ENCODE peak calls at places on chromosomes 13 and 19, in ten cellular contexts. One of them, this sample, is unnamed.

GRCh38 chr19:9139609-9140158 is 513 bp upstream of the ZNF317 start:
- DNase-seq in colonic mucosa: no peak
- DNase-seq in ascending aorta: no peak
- DNase-seq in heart right ventricle: no peak
- DNase-seq in left ventricle myocardium inferior: no peak
- DNase-seq in kidney: no peak
- DNase-seq in neural progenitor cell: no peak
- DNase-seq in lung: no peak
- DNase-seq in sigmoid colon: no peak
- DNase-seq in K562: no peak
- DNase-seq in this sample: no peak

GRCh38 chr19:19406878-19407639 is 1.6 kb downstream of the GATAD2A start:
- DNase-seq in heart right ventricle: no peak
- DNase-seq in sigmoid colon: peak
- DNase-seq in left ventricle myocardium inferior: no peak
- DNase-seq in lung: peak
- DNase-seq in kidney: no peak
- DNase-seq in colonic mucosa: peak
- DNase-seq in neural progenitor cell: peak
- DNase-seq in K562: no peak
- DNase-seq in ascending aorta: no peak
- DNase-seq in this sample: no peak

GRCh38 chr13:25503856-25504255 is 132.1 kb downstream of the ATP8A2 start:
- DNase-seq in neural progenitor cell: no peak
- DNase-seq in lung: peak
- DNase-seq in sigmoid colon: no peak
- DNase-seq in kidney: no peak
- DNase-seq in left ventricle myocardium inferior: no peak
- DNase-seq in colonic mucosa: no peak
- DNase-seq in ascending aorta: no peak
- DNase-seq in heart right ventricle: no peak
- DNase-seq in K562: no peak
- DNase-seq in this sample: no peak

GRCh38 chr19:46904114-46905060 is 43.6 kb downstream of the ARHGAP35 start:
- DNase-seq in neural progenitor cell: no peak
- DNase-seq in left ventricle myocardium inferior: peak
- DNase-seq in sigmoid colon: peak
- DNase-seq in colonic mucosa: no peak
- DNase-seq in ascending aorta: no peak
- DNase-seq in K562: no peak
- DNase-seq in lung: no peak
- DNase-seq in kidney: peak
- DNase-seq in heart right ventricle: peak
- DNase-seq in this sample: peak

GRCh38 chr13:114045113-114045735 is 71.3 kb upstream of the C13orf46 start:
- DNase-seq in kidney: no peak
- DNase-seq in ascending aorta: no peak
- DNase-seq in left ventricle myocardium inferior: no peak
- DNase-seq in K562: no peak
- DNase-seq in sigmoid colon: no peak
- DNase-seq in colonic mucosa: no peak
- DNase-seq in neural progenitor cell: no peak
- DNase-seq in heart right ventricle: no peak
- DNase-seq in lung: no peak
- DNase-seq in this sample: no peak

GRCh38 chr19:15926484-15926883 is 7.8 kb downstream of the CYP4F11 start:
- DNase-seq in left ventricle myocardium inferior: no peak
- DNase-seq in sigmoid colon: no peak
- DNase-seq in ascending aorta: no peak
- DNase-seq in lung: no peak
- DNase-seq in K562: no peak
- DNase-seq in neural progenitor cell: no peak
- DNase-seq in heart right ventricle: no peak
- DNase-seq in colonic mucosa: no peak
- DNase-seq in kidney: no peak
- DNase-seq in this sample: no peak

GRCh38 chr13:84845875-84846619 is 953.2 kb downstream of the SLITRK6 start:
- DNase-seq in colonic mucosa: no peak
- DNase-seq in sigmoid colon: no peak
- DNase-seq in heart right ventricle: no peak
- DNase-seq in kidney: no peak
- DNase-seq in left ventricle myocardium inferior: no peak
- DNase-seq in ascending aorta: no peak
- DNase-seq in K562: no peak
- DNase-seq in lung: no peak
- DNase-seq in neural progenitor cell: no peak
- DNase-seq in this sample: no peak

GRCh38 chr13:39888865-39889810 is 233.7 kb downstream of the COG6 start:
- DNase-seq in neural progenitor cell: no peak
- DNase-seq in kidney: no peak
- DNase-seq in left ventricle myocardium inferior: no peak
- DNase-seq in sigmoid colon: no peak
- DNase-seq in K562: no peak
- DNase-seq in colonic mucosa: no peak
- DNase-seq in lung: no peak
- DNase-seq in ascending aorta: no peak
- DNase-seq in heart right ventricle: no peak
- DNase-seq in this sample: no peak

GRCh38 chr13:114148521-114148855 is 16.1 kb upstream of the RASA3 start:
- DNase-seq in lung: no peak
- DNase-seq in kidney: peak
- DNase-seq in ascending aorta: no peak
- DNase-seq in colonic mucosa: peak
- DNase-seq in left ventricle myocardium inferior: no peak
- DNase-seq in K562: no peak
- DNase-seq in sigmoid colon: no peak
- DNase-seq in heart right ventricle: no peak
- DNase-seq in neural progenitor cell: no peak
- DNase-seq in this sample: no peak

GRCh38 chr19:45630463-45630862 is 8.7 kb downstream of the EML2 start:
- DNase-seq in sigmoid colon: no peak
- DNase-seq in colonic mucosa: no peak
- DNase-seq in ascending aorta: no peak
- DNase-seq in left ventricle myocardium inferior: no peak
- DNase-seq in kidney: no peak
- DNase-seq in heart right ventricle: no peak
- DNase-seq in K562: no peak
- DNase-seq in neural progenitor cell: no peak
- DNase-seq in lung: no peak
- DNase-seq in this sample: no peak

GRCh38 chr13:52665325-52665724 is 12.7 kb downstream of the SUGT1 start:
- DNase-seq in sigmoid colon: no peak
- DNase-seq in heart right ventricle: no peak
- DNase-seq in ascending aorta: no peak
- DNase-seq in kidney: no peak
- DNase-seq in left ventricle myocardium inferior: no peak
- DNase-seq in lung: no peak
- DNase-seq in K562: no peak
- DNase-seq in colonic mucosa: no peak
- DNase-seq in neural progenitor cell: peak
- DNase-seq in this sample: no peak

GRCh38 chr19:4120531-4120930 is 3.4 kb downstream of the MAP2K2 start:
- DNase-seq in heart right ventricle: no peak
- DNase-seq in colonic mucosa: no peak
- DNase-seq in left ventricle myocardium inferior: no peak
- DNase-seq in sigmoid colon: no peak
- DNase-seq in ascending aorta: no peak
- DNase-seq in lung: no peak
- DNase-seq in kidney: no peak
- DNase-seq in K562: no peak
- DNase-seq in neural progenitor cell: no peak
- DNase-seq in this sample: no peak

GRCh38 chr13:31049833-31050232 is 111.9 kb downstream of the HSPH1 start:
- DNase-seq in heart right ventricle: no peak
- DNase-seq in K562: no peak
- DNase-seq in colonic mucosa: no peak
- DNase-seq in left ventricle myocardium inferior: peak
- DNase-seq in sigmoid colon: no peak
- DNase-seq in ascending aorta: no peak
- DNase-seq in kidney: no peak
- DNase-seq in lung: no peak
- DNase-seq in neural progenitor cell: no peak
- DNase-seq in this sample: peak

GRCh38 chr13:31051999-31052398 is 109.7 kb downstream of the HSPH1 start:
- DNase-seq in sigmoid colon: no peak
- DNase-seq in ascending aorta: no peak
- DNase-seq in K562: no peak
- DNase-seq in neural progenitor cell: peak
- DNase-seq in kidney: no peak
- DNase-seq in left ventricle myocardium inferior: no peak
- DNase-seq in colonic mucosa: no peak
- DNase-seq in lung: no peak
- DNase-seq in heart right ventricle: no peak
- DNase-seq in this sample: peak

GRCh38 chr13:31049083-31049482 is 112.6 kb downstream of the HSPH1 start:
- DNase-seq in neural progenitor cell: no peak
- DNase-seq in lung: no peak
- DNase-seq in ascending aorta: no peak
- DNase-seq in kidney: no peak
- DNase-seq in K562: no peak
- DNase-seq in sigmoid colon: no peak
- DNase-seq in colonic mucosa: no peak
- DNase-seq in left ventricle myocardium inferior: no peak
- DNase-seq in heart right ventricle: no peak
- DNase-seq in this sample: no peak

GRCh38 chr13:31052478-31052877 is 109.2 kb downstream of the HSPH1 start:
- DNase-seq in neural progenitor cell: no peak
- DNase-seq in ascending aorta: no peak
- DNase-seq in colonic mucosa: no peak
- DNase-seq in heart right ventricle: no peak
- DNase-seq in lung: no peak
- DNase-seq in sigmoid colon: no peak
- DNase-seq in K562: no peak
- DNase-seq in kidney: no peak
- DNase-seq in left ventricle myocardium inferior: no peak
- DNase-seq in this sample: no peak

GRCh38 chr13:31050486-31051400 is 111.0 kb downstream of the HSPH1 start:
- DNase-seq in sigmoid colon: no peak
- DNase-seq in neural progenitor cell: peak
- DNase-seq in lung: no peak
- DNase-seq in K562: no peak
- DNase-seq in kidney: no peak
- DNase-seq in left ventricle myocardium inferior: no peak
- DNase-seq in ascending aorta: no peak
- DNase-seq in heart right ventricle: no peak
- DNase-seq in colonic mucosa: no peak
- DNase-seq in this sample: peak
- TF ChIP-seq CTCF in sigmoid colon: peak
- TF ChIP-seq CTCF in neural progenitor cell: peak
- TF ChIP-seq CTCF in lung: no peak
- TF ChIP-seq CTCF in K562: peak
- TF ChIP-seq CTCF in kidney: no peak
- TF ChIP-seq CTCF in left ventricle myocardium inferior: no peak
- TF ChIP-seq CTCF in ascending aorta: no peak
- TF ChIP-seq CTCF in heart right ventricle: peak
- TF ChIP-seq CTCF in colonic mucosa: no peak
- TF ChIP-seq CTCF in this sample: peak

DNA sequence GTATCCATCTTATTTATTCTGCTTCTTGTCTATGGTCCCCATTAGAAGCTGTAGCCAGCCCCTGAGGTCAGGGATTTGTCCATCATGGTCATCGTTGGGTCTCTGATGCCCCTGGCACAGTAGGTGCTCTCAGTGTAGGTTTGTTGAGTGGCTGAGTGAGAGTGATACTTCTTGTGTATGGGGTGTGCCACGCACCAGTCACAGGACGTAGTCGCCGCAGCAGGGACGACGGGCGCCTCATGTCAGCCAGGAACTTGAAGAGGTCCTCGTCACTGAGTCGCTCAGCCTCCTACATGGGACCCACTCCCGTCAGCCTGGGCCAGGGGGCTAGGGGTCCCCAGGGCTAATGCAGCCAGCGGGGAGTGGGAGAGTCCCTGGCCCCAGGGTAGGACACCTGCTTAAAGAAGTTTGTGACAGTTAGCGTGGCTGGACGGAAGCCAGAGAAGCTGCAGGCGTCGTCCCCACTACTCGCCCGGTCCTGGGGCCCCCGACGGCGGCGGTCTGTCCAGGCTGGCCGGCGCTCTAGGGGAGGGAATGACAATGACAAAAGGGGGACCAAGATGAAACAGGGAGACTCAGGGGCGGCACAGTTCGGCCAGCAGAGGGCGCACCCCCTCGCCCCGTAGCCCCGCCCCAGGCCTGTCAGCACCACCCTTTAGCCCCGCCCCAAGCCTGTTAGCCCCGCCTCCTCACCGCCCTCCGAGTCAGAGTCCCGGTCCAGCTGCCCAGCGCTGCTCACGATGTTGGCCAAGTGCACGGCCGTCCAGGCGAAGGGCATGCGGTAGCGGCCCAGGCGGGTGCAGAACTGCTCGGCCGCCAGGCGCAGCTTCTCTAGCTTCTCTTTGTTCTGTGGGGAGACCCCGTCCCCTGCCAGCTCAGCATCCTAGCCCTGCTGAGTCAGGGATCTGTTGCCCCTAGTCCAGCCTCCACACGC is 3.7 kb downstream of the ANGPTL8 start:
- DNase-seq in kidney: peak
- DNase-seq in heart right ventricle: peak
- DNase-seq in colonic mucosa: peak
- DNase-seq in left ventricle myocardium inferior: peak
- DNase-seq in sigmoid colon: peak
- DNase-seq in K562: peak
- DNase-seq in lung: peak
- DNase-seq in neural progenitor cell: peak
- DNase-seq in ascending aorta: peak
- DNase-seq in this sample: peak
- H3K27ac ChIP-seq in kidney: peak
- H3K27ac ChIP-seq in heart right ventricle: peak
- H3K27ac ChIP-seq in colonic mucosa: peak
- H3K27ac ChIP-seq in left ventricle myocardium inferior: peak
- H3K27ac ChIP-seq in sigmoid colon: peak
- H3K27ac ChIP-seq in K562: no peak
- H3K27ac ChIP-seq in lung: no peak
- H3K27ac ChIP-seq in neural progenitor cell: no peak
- H3K27ac ChIP-seq in ascending aorta: no peak
- H3K27ac ChIP-seq in this sample: peak

DNA sequence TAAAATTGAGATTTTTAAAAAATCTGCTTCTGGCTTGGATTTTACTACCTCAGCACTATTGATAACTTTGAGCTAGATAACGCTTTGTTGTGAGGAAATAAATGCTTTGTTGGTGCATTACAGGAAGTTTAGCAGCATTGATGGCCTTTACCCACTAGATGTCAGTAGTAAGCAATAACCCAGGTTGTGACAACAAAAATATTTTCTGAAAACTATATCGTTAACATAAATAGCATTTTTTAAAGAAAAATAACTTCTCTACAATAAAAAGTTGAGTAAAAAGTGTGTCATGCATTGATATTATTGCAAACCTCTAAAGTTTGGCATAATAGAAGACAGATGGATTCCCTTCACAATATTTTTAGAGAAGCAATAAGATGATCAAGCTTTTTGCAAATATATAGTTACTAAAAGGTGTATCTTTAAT is 1246.5 kb downstream of the UQCRFS1 start:
- DNase-seq in heart right ventricle: no peak
- DNase-seq in K562: peak
- DNase-seq in lung: no peak
- DNase-seq in ascending aorta: no peak
- DNase-seq in sigmoid colon: no peak
- DNase-seq in kidney: no peak
- DNase-seq in neural progenitor cell: peak
- DNase-seq in left ventricle myocardium inferior: no peak
- DNase-seq in colonic mucosa: no peak
- DNase-seq in this sample: no peak
- TF ChIP-seq CTCF in heart right ventricle: peak
- TF ChIP-seq CTCF in K562: peak
- TF ChIP-seq CTCF in lung: peak
- TF ChIP-seq CTCF in ascending aorta: no peak
- TF ChIP-seq CTCF in sigmoid colon: no peak
- TF ChIP-seq CTCF in kidney: peak
- TF ChIP-seq CTCF in neural progenitor cell: peak
- TF ChIP-seq CTCF in left ventricle myocardium inferior: peak
- TF ChIP-seq CTCF in colonic mucosa: peak
- TF ChIP-seq CTCF in this sample: peak

GRCh38 chr13:99830931-99831330 is 140.6 kb downstream of the ZIC5 start:
- DNase-seq in sigmoid colon: no peak
- DNase-seq in colonic mucosa: no peak
- DNase-seq in K562: no peak
- DNase-seq in lung: no peak
- DNase-seq in heart right ventricle: no peak
- DNase-seq in left ventricle myocardium inferior: no peak
- DNase-seq in kidney: no peak
- DNase-seq in ascending aorta: no peak
- DNase-seq in neural progenitor cell: peak
- DNase-seq in this sample: peak
- H3K27ac ChIP-seq in sigmoid colon: no peak
- H3K27ac ChIP-seq in colonic mucosa: no peak
- H3K27ac ChIP-seq in K562: no peak
- H3K27ac ChIP-seq in lung: no peak
- H3K27ac ChIP-seq in heart right ventricle: no peak
- H3K27ac ChIP-seq in left ventricle myocardium inferior: no peak
- H3K27ac ChIP-seq in kidney: no peak
- H3K27ac ChIP-seq in ascending aorta: no peak
- H3K27ac ChIP-seq in neural progenitor cell: no peak
- H3K27ac ChIP-seq in this sample: no peak

This sample was measured in endodermal cell.